ENCODE peak calls at places on chromosome 7, in eight cellular contexts. One of them, this sample, is unnamed.

GRCh38 chr7:131097662-131098376 is 229.9 kb upstream of the MKLN1 start:
- DNase-seq in K562: no peak
- DNase-seq in choroid plexus epithelial cell: no peak
- DNase-seq in IMR-90: no peak
- DNase-seq in GM12865: peak
- DNase-seq in fibroblast of lung: no peak
- DNase-seq in sigmoid colon: no peak
- DNase-seq in osteoblast: no peak
- DNase-seq in this sample: no peak

GRCh38 chr7:119733480-119733879 is 539.5 kb upstream of the KCND2 start:
- DNase-seq in K562: no peak
- DNase-seq in choroid plexus epithelial cell: peak
- DNase-seq in IMR-90: peak
- DNase-seq in GM12865: no peak
- DNase-seq in fibroblast of lung: peak
- DNase-seq in sigmoid colon: no peak
- DNase-seq in osteoblast: no peak
- DNase-seq in this sample: no peak

GRCh38 chr7:121530251-121531174 is 134.4 kb upstream of the FAM3C start:
- DNase-seq in K562: no peak
- DNase-seq in choroid plexus epithelial cell: peak
- DNase-seq in IMR-90: peak
- DNase-seq in GM12865: peak
- DNase-seq in fibroblast of lung: peak
- DNase-seq in sigmoid colon: no peak
- DNase-seq in osteoblast: peak
- DNase-seq in this sample: no peak

GRCh38 chr7:38477333-38477732 is 153.8 kb downstream of the AMPH start:
- DNase-seq in K562: no peak
- DNase-seq in choroid plexus epithelial cell: no peak
- DNase-seq in IMR-90: no peak
- DNase-seq in GM12865: no peak
- DNase-seq in fibroblast of lung: no peak
- DNase-seq in sigmoid colon: no peak
- DNase-seq in osteoblast: no peak
- DNase-seq in this sample: no peak

GRCh38 chr7:27097686-27098492 is 2.1 kb upstream of the HOXA1 start:
- DNase-seq in K562: no peak
- DNase-seq in choroid plexus epithelial cell: no peak
- DNase-seq in IMR-90: peak
- DNase-seq in GM12865: no peak
- DNase-seq in fibroblast of lung: peak
- DNase-seq in sigmoid colon: peak
- DNase-seq in osteoblast: peak
- DNase-seq in this sample: no peak

GRCh38 chr7:11835260-11835659 is 3.3 kb upstream of the THSD7A start:
- DNase-seq in K562: no peak
- DNase-seq in choroid plexus epithelial cell: peak
- DNase-seq in IMR-90: peak
- DNase-seq in GM12865: no peak
- DNase-seq in fibroblast of lung: no peak
- DNase-seq in sigmoid colon: no peak
- DNase-seq in osteoblast: no peak
- DNase-seq in this sample: no peak

GRCh38 chr7:111753968-111754367 is 191.7 kb upstream of the IMMP2L start:
- DNase-seq in K562: no peak
- DNase-seq in choroid plexus epithelial cell: no peak
- DNase-seq in IMR-90: peak
- DNase-seq in GM12865: no peak
- DNase-seq in fibroblast of lung: peak
- DNase-seq in sigmoid colon: no peak
- DNase-seq in osteoblast: no peak
- DNase-seq in this sample: no peak

GRCh38 chr7:87204933-87205332 is 14.6 kb downstream of the TMEM243 start:
- DNase-seq in K562: no peak
- DNase-seq in choroid plexus epithelial cell: no peak
- DNase-seq in IMR-90: no peak
- DNase-seq in GM12865: no peak
- DNase-seq in fibroblast of lung: no peak
- DNase-seq in sigmoid colon: no peak
- DNase-seq in osteoblast: no peak
- DNase-seq in this sample: no peak

GRCh38 chr7:114083714-114084113 is 164.9 kb upstream of the PPP1R3A start:
- DNase-seq in K562: no peak
- DNase-seq in choroid plexus epithelial cell: no peak
- DNase-seq in IMR-90: no peak
- DNase-seq in GM12865: peak
- DNase-seq in fibroblast of lung: no peak
- DNase-seq in sigmoid colon: no peak
- DNase-seq in osteoblast: no peak
- DNase-seq in this sample: no peak

GRCh38 chr7:98514211-98515150 is 102.6 kb upstream of the NPTX2 start:
- DNase-seq in K562: peak
- DNase-seq in choroid plexus epithelial cell: no peak
- DNase-seq in IMR-90: no peak
- DNase-seq in GM12865: no peak
- DNase-seq in fibroblast of lung: no peak
- DNase-seq in sigmoid colon: peak
- DNase-seq in osteoblast: no peak
- DNase-seq in this sample: no peak

GRCh38 chr7:112635742-112636141 is 154.5 kb downstream of the TMEM168 start:
- DNase-seq in K562: no peak
- DNase-seq in choroid plexus epithelial cell: no peak
- DNase-seq in IMR-90: no peak
- DNase-seq in GM12865: no peak
- DNase-seq in fibroblast of lung: no peak
- DNase-seq in sigmoid colon: no peak
- DNase-seq in osteoblast: no peak
- DNase-seq in this sample: no peak

GRCh38 chr7:116525298-116525912 is 569 bp downstream of the CAV1 start:
- DNase-seq in K562: peak
- DNase-seq in choroid plexus epithelial cell: no peak
- DNase-seq in IMR-90: no peak
- DNase-seq in GM12865: peak
- DNase-seq in fibroblast of lung: no peak
- DNase-seq in sigmoid colon: peak
- DNase-seq in osteoblast: peak
- DNase-seq in this sample: no peak

GRCh38 chr7:128829391-128830166 is 627 bp upstream of the FLNC start:
- DNase-seq in K562: peak
- DNase-seq in choroid plexus epithelial cell: peak
- DNase-seq in IMR-90: peak
- DNase-seq in GM12865: no peak
- DNase-seq in fibroblast of lung: peak
- DNase-seq in sigmoid colon: peak
- DNase-seq in osteoblast: peak
- DNase-seq in this sample: no peak

GRCh38 chr7:156823441-156823840 is 69.5 kb downstream of the LMBR1 start:
- DNase-seq in K562: no peak
- DNase-seq in choroid plexus epithelial cell: peak
- DNase-seq in IMR-90: no peak
- DNase-seq in GM12865: no peak
- DNase-seq in fibroblast of lung: no peak
- DNase-seq in sigmoid colon: no peak
- DNase-seq in osteoblast: no peak
- DNase-seq in this sample: no peak

DNA sequence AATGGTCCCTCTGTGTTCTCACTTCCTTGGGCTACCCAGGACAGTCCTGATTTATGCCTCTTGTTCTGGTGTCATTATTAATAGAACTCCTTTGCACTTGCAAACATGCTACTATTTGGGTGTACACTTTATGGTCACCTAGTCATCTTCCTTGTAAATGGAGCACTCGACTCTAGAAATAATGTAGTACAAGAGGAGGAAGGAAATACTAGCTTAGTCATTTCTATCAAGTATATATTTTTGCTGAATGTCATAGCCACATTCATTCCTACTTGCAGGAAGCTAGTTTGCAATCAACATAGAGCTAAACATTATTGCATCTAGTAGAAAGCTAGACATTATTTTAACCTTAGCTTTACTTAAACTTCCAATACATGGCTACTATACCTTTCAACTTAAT is 335.3 kb downstream of the MAGI2 start:
- DNase-seq in K562: no peak
- DNase-seq in choroid plexus epithelial cell: no peak
- DNase-seq in IMR-90: peak
- DNase-seq in GM12865: no peak
- DNase-seq in fibroblast of lung: no peak
- DNase-seq in sigmoid colon: no peak
- DNase-seq in osteoblast: no peak
- DNase-seq in this sample: no peak
- H3K4me3 ChIP-seq in K562: no peak
- H3K4me3 ChIP-seq in choroid plexus epithelial cell: no peak
- H3K4me3 ChIP-seq in IMR-90: no peak
- H3K4me3 ChIP-seq in GM12865: no peak
- H3K4me3 ChIP-seq in fibroblast of lung: no peak
- H3K4me3 ChIP-seq in sigmoid colon: no peak
- H3K4me3 ChIP-seq in osteoblast: no peak
- H3K4me3 ChIP-seq in this sample: no peak

DNA sequence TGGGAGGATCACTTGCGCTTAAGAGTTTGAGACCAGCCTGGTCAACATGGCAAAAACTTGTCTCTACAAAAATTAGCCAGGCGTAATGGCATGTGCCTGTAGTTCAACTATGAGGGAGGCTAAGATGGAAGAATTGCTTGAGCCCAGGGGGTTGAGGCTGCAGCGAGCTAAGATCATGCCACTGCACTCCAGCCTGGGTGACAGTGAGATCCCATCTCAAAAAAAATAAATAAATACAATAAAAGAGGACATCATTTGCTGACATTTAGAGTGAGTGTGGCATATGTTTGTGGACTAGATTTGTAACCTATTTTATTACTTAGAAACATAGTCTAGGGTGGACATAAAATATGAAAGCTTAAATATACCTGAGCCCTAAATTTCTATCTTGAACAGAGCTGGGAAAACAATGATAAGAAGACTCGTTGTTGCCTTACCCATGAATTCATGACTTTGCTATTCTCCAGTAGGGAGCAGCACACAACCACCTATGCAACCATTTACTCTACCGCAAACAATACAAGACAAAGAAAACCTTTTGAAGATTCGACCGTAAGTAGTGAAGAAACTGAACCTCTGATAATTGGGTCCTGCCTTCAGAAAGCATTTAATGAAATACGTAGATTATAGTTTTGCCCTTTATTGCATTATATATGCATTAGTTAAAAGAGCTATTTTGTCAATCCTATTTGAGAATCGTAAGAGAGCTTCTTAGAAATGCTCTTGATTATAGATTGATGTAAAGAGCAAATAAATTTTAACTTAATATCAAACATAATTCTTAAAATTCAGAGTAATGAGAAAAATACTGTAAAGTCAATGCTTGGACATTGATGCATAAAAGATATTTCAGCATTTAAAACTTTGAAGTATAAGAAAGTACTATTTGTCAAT is 83.5 kb downstream of the GNAT3 start:
- DNase-seq in K562: no peak
- DNase-seq in choroid plexus epithelial cell: peak
- DNase-seq in IMR-90: peak
- DNase-seq in GM12865: peak
- DNase-seq in fibroblast of lung: peak
- DNase-seq in sigmoid colon: no peak
- DNase-seq in osteoblast: no peak
- DNase-seq in this sample: no peak
- TF ChIP-seq CTCF in K562: no peak
- TF ChIP-seq CTCF in choroid plexus epithelial cell: peak
- TF ChIP-seq CTCF in IMR-90: peak
- TF ChIP-seq CTCF in GM12865: peak
- TF ChIP-seq CTCF in fibroblast of lung: peak
- TF ChIP-seq CTCF in sigmoid colon: peak
- TF ChIP-seq CTCF in osteoblast: peak
- TF ChIP-seq CTCF in this sample: no peak

GRCh38 chr7:25966469-25966868 is 185.5 kb upstream of the NFE2L3 start:
- DNase-seq in K562: no peak
- DNase-seq in choroid plexus epithelial cell: no peak
- DNase-seq in IMR-90: no peak
- DNase-seq in GM12865: no peak
- DNase-seq in fibroblast of lung: no peak
- DNase-seq in sigmoid colon: no peak
- DNase-seq in osteoblast: no peak
- DNase-seq in this sample: no peak

GRCh38 chr7:25965405-25966123 is 186.4 kb upstream of the NFE2L3 start:
- DNase-seq in K562: no peak
- DNase-seq in choroid plexus epithelial cell: peak
- DNase-seq in IMR-90: no peak
- DNase-seq in GM12865: peak
- DNase-seq in fibroblast of lung: no peak
- DNase-seq in sigmoid colon: no peak
- DNase-seq in osteoblast: no peak
- DNase-seq in this sample: no peak

GRCh38 chr7:25968205-25968993 is 183.6 kb upstream of the NFE2L3 start:
- DNase-seq in K562: no peak
- DNase-seq in choroid plexus epithelial cell: no peak
- DNase-seq in IMR-90: no peak
- DNase-seq in GM12865: peak
- DNase-seq in fibroblast of lung: no peak
- DNase-seq in sigmoid colon: no peak
- DNase-seq in osteoblast: no peak
- DNase-seq in this sample: no peak

GRCh38 chr7:25970381-25970780 is 181.6 kb upstream of the NFE2L3 start:
- DNase-seq in K562: no peak
- DNase-seq in choroid plexus epithelial cell: no peak
- DNase-seq in IMR-90: no peak
- DNase-seq in GM12865: no peak
- DNase-seq in fibroblast of lung: no peak
- DNase-seq in sigmoid colon: no peak
- DNase-seq in osteoblast: no peak
- DNase-seq in this sample: no peak

GRCh38 chr7:25967278-25968204 is 184.5 kb upstream of the NFE2L3 start:
- DNase-seq in K562: no peak
- DNase-seq in choroid plexus epithelial cell: no peak
- DNase-seq in IMR-90: no peak
- DNase-seq in GM12865: peak
- DNase-seq in fibroblast of lung: no peak
- DNase-seq in sigmoid colon: no peak
- DNase-seq in osteoblast: no peak
- DNase-seq in this sample: no peak
- H3K4me3 ChIP-seq in K562: no peak
- H3K4me3 ChIP-seq in choroid plexus epithelial cell: no peak
- H3K4me3 ChIP-seq in IMR-90: no peak
- H3K4me3 ChIP-seq in GM12865: peak
- H3K4me3 ChIP-seq in fibroblast of lung: no peak
- H3K4me3 ChIP-seq in sigmoid colon: no peak
- H3K4me3 ChIP-seq in osteoblast: no peak
- H3K4me3 ChIP-seq in this sample: no peak

DNA sequence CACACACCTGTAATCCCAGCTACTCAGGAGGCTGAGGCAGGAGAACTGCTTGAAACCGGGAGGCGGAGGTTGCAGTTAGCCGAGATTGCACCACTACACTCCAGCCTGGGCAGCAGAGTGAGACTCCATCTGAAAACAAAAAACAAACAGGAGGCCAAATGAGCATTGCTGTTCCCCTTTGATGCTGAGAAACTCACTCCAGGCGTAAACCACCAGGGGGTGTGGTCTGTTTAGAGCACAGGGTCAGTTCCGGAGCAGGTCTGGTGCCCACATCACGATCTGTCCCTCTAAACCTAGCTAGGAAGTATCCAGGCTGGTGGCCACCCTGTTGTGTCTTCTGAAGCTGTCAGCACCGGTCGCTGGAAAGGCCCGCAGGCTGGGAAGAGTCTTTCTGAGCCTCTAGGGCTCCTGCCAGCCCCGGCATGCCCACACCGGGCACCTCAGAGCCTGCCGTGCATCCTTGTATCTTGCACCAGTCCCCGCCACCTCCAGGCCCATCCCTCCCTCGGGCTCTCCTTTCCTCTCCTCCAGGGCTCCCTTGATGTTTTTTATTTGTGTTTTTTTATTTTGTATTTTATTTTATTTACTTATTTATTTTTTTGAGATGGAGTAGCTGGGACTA is 66.3 kb upstream of the SH2B2 start:
- DNase-seq in K562: no peak
- DNase-seq in choroid plexus epithelial cell: peak
- DNase-seq in IMR-90: no peak
- DNase-seq in GM12865: no peak
- DNase-seq in fibroblast of lung: no peak
- DNase-seq in sigmoid colon: no peak
- DNase-seq in osteoblast: no peak
- DNase-seq in this sample: no peak
- TF ChIP-seq CTCF in K562: no peak
- TF ChIP-seq CTCF in choroid plexus epithelial cell: peak
- TF ChIP-seq CTCF in IMR-90: no peak
- TF ChIP-seq CTCF in GM12865: no peak
- TF ChIP-seq CTCF in fibroblast of lung: no peak
- TF ChIP-seq CTCF in sigmoid colon: no peak
- TF ChIP-seq CTCF in osteoblast: no peak
- TF ChIP-seq CTCF in this sample: no peak